ENCODE peak calls at places on chromosomes 2 and 18, in nine cellular contexts. One of them, this sample, is unnamed.

GRCh38 chr2:39837856-39838453 is 58.9 kb upstream of the THUMPD2 start:
- DNase-seq in endodermal cell: peak
- DNase-seq in tibial artery: no peak
- DNase-seq in prostate gland: no peak
- DNase-seq in heart left ventricle: no peak
- DNase-seq in cardiac muscle cell: no peak
- DNase-seq in PC-3: peak
- DNase-seq in HCT116: peak
- DNase-seq in K562: peak
- DNase-seq in this sample: no peak

GRCh38 chr2:113795405-113795920 is 39.0 kb upstream of the SLC35F5 start:
- DNase-seq in PC-3: no peak
- DNase-seq in prostate gland: no peak
- DNase-seq in endodermal cell: no peak
- DNase-seq in tibial artery: no peak
- DNase-seq in heart left ventricle: no peak
- DNase-seq in cardiac muscle cell: no peak
- DNase-seq in HCT116: no peak
- DNase-seq in K562: no peak
- DNase-seq in this sample: no peak

GRCh38 chr2:75540994-75541393 is 19.7 kb downstream of the EVA1A start:
- DNase-seq in K562: no peak
- DNase-seq in heart left ventricle: no peak
- DNase-seq in endodermal cell: no peak
- DNase-seq in cardiac muscle cell: no peak
- DNase-seq in HCT116: no peak
- DNase-seq in tibial artery: no peak
- DNase-seq in prostate gland: no peak
- DNase-seq in PC-3: no peak
- DNase-seq in this sample: no peak

GRCh38 chr2:101981484-101981883 is 10.3 kb upstream of the IL1R2 start:
- DNase-seq in heart left ventricle: no peak
- DNase-seq in PC-3: no peak
- DNase-seq in HCT116: no peak
- DNase-seq in K562: no peak
- DNase-seq in endodermal cell: no peak
- DNase-seq in cardiac muscle cell: no peak
- DNase-seq in tibial artery: no peak
- DNase-seq in prostate gland: no peak
- DNase-seq in this sample: no peak

GRCh38 chr2:99975386-99975785 is 167.0 kb downstream of the AFF3 start:
- DNase-seq in prostate gland: no peak
- DNase-seq in tibial artery: no peak
- DNase-seq in HCT116: no peak
- DNase-seq in cardiac muscle cell: no peak
- DNase-seq in K562: no peak
- DNase-seq in heart left ventricle: no peak
- DNase-seq in endodermal cell: no peak
- DNase-seq in PC-3: peak
- DNase-seq in this sample: no peak

GRCh38 chr2:54629914-54630609 is 93.4 kb upstream of the EML6 start:
- DNase-seq in prostate gland: no peak
- DNase-seq in endodermal cell: no peak
- DNase-seq in tibial artery: peak
- DNase-seq in cardiac muscle cell: no peak
- DNase-seq in HCT116: no peak
- DNase-seq in PC-3: peak
- DNase-seq in heart left ventricle: peak
- DNase-seq in K562: no peak
- DNase-seq in this sample: peak

GRCh38 chr2:240933048-240933965 is 27.2 kb downstream of the CROCC2 start:
- DNase-seq in PC-3: no peak
- DNase-seq in endodermal cell: peak
- DNase-seq in prostate gland: no peak
- DNase-seq in HCT116: no peak
- DNase-seq in heart left ventricle: peak
- DNase-seq in tibial artery: peak
- DNase-seq in cardiac muscle cell: no peak
- DNase-seq in K562: no peak
- DNase-seq in this sample: no peak

GRCh38 chr18:50847192-50847591 is 27.4 kb upstream of the MRO start:
- DNase-seq in tibial artery: no peak
- DNase-seq in PC-3: no peak
- DNase-seq in prostate gland: no peak
- DNase-seq in heart left ventricle: no peak
- DNase-seq in HCT116: no peak
- DNase-seq in endodermal cell: no peak
- DNase-seq in cardiac muscle cell: no peak
- DNase-seq in K562: no peak
- DNase-seq in this sample: no peak

GRCh38 chr2:100254646-100255210 is 67.6 kb downstream of the LONRF2 start:
- DNase-seq in heart left ventricle: no peak
- DNase-seq in cardiac muscle cell: no peak
- DNase-seq in tibial artery: no peak
- DNase-seq in endodermal cell: no peak
- DNase-seq in prostate gland: no peak
- DNase-seq in HCT116: no peak
- DNase-seq in PC-3: no peak
- DNase-seq in K562: no peak
- DNase-seq in this sample: no peak

GRCh38 chr18:25244170-25244569 is 107.8 kb downstream of the ZNF521 start:
- DNase-seq in cardiac muscle cell: no peak
- DNase-seq in K562: no peak
- DNase-seq in PC-3: no peak
- DNase-seq in heart left ventricle: no peak
- DNase-seq in tibial artery: no peak
- DNase-seq in endodermal cell: no peak
- DNase-seq in HCT116: no peak
- DNase-seq in prostate gland: no peak
- DNase-seq in this sample: no peak

GRCh38 chr2:21103274-21103891 is 20.4 kb upstream of the TDRD15 start:
- DNase-seq in PC-3: no peak
- DNase-seq in tibial artery: no peak
- DNase-seq in cardiac muscle cell: no peak
- DNase-seq in HCT116: no peak
- DNase-seq in K562: no peak
- DNase-seq in prostate gland: no peak
- DNase-seq in heart left ventricle: no peak
- DNase-seq in endodermal cell: no peak
- DNase-seq in this sample: no peak

GRCh38 chr2:152097291-152098032 is 1.4 kb downstream of the CACNB4 start:
- DNase-seq in endodermal cell: peak
- DNase-seq in PC-3: peak
- DNase-seq in HCT116: peak
- DNase-seq in prostate gland: peak
- DNase-seq in cardiac muscle cell: peak
- DNase-seq in tibial artery: no peak
- DNase-seq in K562: no peak
- DNase-seq in heart left ventricle: no peak
- DNase-seq in this sample: no peak

GRCh38 chr2:136168605-136169210 is 50.8 kb upstream of the CXCR4 start:
- DNase-seq in heart left ventricle: no peak
- DNase-seq in PC-3: no peak
- DNase-seq in prostate gland: no peak
- DNase-seq in endodermal cell: no peak
- DNase-seq in HCT116: no peak
- DNase-seq in cardiac muscle cell: no peak
- DNase-seq in K562: no peak
- DNase-seq in tibial artery: no peak
- DNase-seq in this sample: no peak

GRCh38 chr2:27407798-27408491 is 1.4 kb downstream of the PPM1G start:
- DNase-seq in tibial artery: no peak
- DNase-seq in cardiac muscle cell: peak
- DNase-seq in heart left ventricle: no peak
- DNase-seq in PC-3: peak
- DNase-seq in HCT116: peak
- DNase-seq in endodermal cell: peak
- DNase-seq in prostate gland: peak
- DNase-seq in K562: peak
- DNase-seq in this sample: no peak

GRCh38 chr2:128237911-128238697 is 80.6 kb downstream of the HS6ST1 start:
- DNase-seq in tibial artery: no peak
- DNase-seq in endodermal cell: peak
- DNase-seq in K562: no peak
- DNase-seq in PC-3: no peak
- DNase-seq in HCT116: no peak
- DNase-seq in heart left ventricle: no peak
- DNase-seq in cardiac muscle cell: no peak
- DNase-seq in prostate gland: no peak
- DNase-seq in this sample: no peak

GRCh38 chr18:50009772-50010171 is 185.2 kb downstream of the MYO5B start:
- DNase-seq in K562: peak
- DNase-seq in PC-3: peak
- DNase-seq in cardiac muscle cell: peak
- DNase-seq in prostate gland: peak
- DNase-seq in endodermal cell: peak
- DNase-seq in tibial artery: no peak
- DNase-seq in HCT116: peak
- DNase-seq in heart left ventricle: no peak
- DNase-seq in this sample: no peak

GRCh38 chr2:149989447-149990063 is 402.0 kb upstream of the MMADHC start:
- DNase-seq in tibial artery: no peak
- DNase-seq in PC-3: peak
- DNase-seq in K562: no peak
- DNase-seq in heart left ventricle: no peak
- DNase-seq in HCT116: no peak
- DNase-seq in endodermal cell: no peak
- DNase-seq in cardiac muscle cell: no peak
- DNase-seq in prostate gland: peak
- DNase-seq in this sample: no peak

GRCh38 chr2:26838121-26838906 is 9.6 kb upstream of the DPYSL5 start:
- DNase-seq in tibial artery: no peak
- DNase-seq in HCT116: no peak
- DNase-seq in PC-3: peak
- DNase-seq in cardiac muscle cell: peak
- DNase-seq in K562: peak
- DNase-seq in endodermal cell: no peak
- DNase-seq in prostate gland: no peak
- DNase-seq in heart left ventricle: no peak
- DNase-seq in this sample: no peak

GRCh38 chr2:237413293-237414055 is 490 bp downstream of the COL6A3 start:
- DNase-seq in cardiac muscle cell: no peak
- DNase-seq in prostate gland: no peak
- DNase-seq in K562: no peak
- DNase-seq in heart left ventricle: no peak
- DNase-seq in endodermal cell: no peak
- DNase-seq in tibial artery: no peak
- DNase-seq in HCT116: no peak
- DNase-seq in PC-3: no peak
- DNase-seq in this sample: no peak

GRCh38 chr18:11072632-11073031 is 76.7 kb downstream of the PIEZO2 start:
- DNase-seq in endodermal cell: no peak
- DNase-seq in tibial artery: no peak
- DNase-seq in prostate gland: no peak
- DNase-seq in heart left ventricle: no peak
- DNase-seq in cardiac muscle cell: no peak
- DNase-seq in HCT116: no peak
- DNase-seq in PC-3: no peak
- DNase-seq in K562: no peak
- DNase-seq in this sample: no peak

GRCh38 chr18:11074879-11075278 is 74.5 kb downstream of the PIEZO2 start:
- DNase-seq in tibial artery: no peak
- DNase-seq in endodermal cell: no peak
- DNase-seq in PC-3: no peak
- DNase-seq in heart left ventricle: no peak
- DNase-seq in cardiac muscle cell: no peak
- DNase-seq in K562: no peak
- DNase-seq in HCT116: no peak
- DNase-seq in prostate gland: no peak
- DNase-seq in this sample: no peak

GRCh38 chr18:11070593-11070992 is 78.8 kb downstream of the PIEZO2 start:
- DNase-seq in PC-3: no peak
- DNase-seq in heart left ventricle: no peak
- DNase-seq in K562: no peak
- DNase-seq in cardiac muscle cell: no peak
- DNase-seq in HCT116: no peak
- DNase-seq in tibial artery: no peak
- DNase-seq in prostate gland: no peak
- DNase-seq in endodermal cell: no peak
- DNase-seq in this sample: no peak

GRCh38 chr18:11066038-11066437 is 83.3 kb downstream of the PIEZO2 start:
- DNase-seq in endodermal cell: peak
- DNase-seq in heart left ventricle: no peak
- DNase-seq in cardiac muscle cell: no peak
- DNase-seq in prostate gland: no peak
- DNase-seq in K562: no peak
- DNase-seq in HCT116: no peak
- DNase-seq in PC-3: no peak
- DNase-seq in tibial artery: no peak
- DNase-seq in this sample: no peak

GRCh38 chr18:11071300-11071699 is 78.1 kb downstream of the PIEZO2 start:
- DNase-seq in endodermal cell: no peak
- DNase-seq in HCT116: no peak
- DNase-seq in tibial artery: no peak
- DNase-seq in prostate gland: no peak
- DNase-seq in PC-3: no peak
- DNase-seq in K562: no peak
- DNase-seq in heart left ventricle: no peak
- DNase-seq in cardiac muscle cell: no peak
- DNase-seq in this sample: no peak
- H3K27ac ChIP-seq in endodermal cell: no peak
- H3K27ac ChIP-seq in HCT116: no peak
- H3K27ac ChIP-seq in tibial artery: no peak
- H3K27ac ChIP-seq in prostate gland: no peak
- H3K27ac ChIP-seq in PC-3: no peak
- H3K27ac ChIP-seq in K562: no peak
- H3K27ac ChIP-seq in heart left ventricle: no peak
- H3K27ac ChIP-seq in cardiac muscle cell: no peak
- H3K27ac ChIP-seq in this sample: no peak

GRCh38 chr2:44974064-44974715 is 32.7 kb downstream of the SIX3 start:
- DNase-seq in K562: peak
- DNase-seq in heart left ventricle: no peak
- DNase-seq in HCT116: peak
- DNase-seq in tibial artery: no peak
- DNase-seq in cardiac muscle cell: peak
- DNase-seq in PC-3: peak
- DNase-seq in endodermal cell: peak
- DNase-seq in prostate gland: no peak
- DNase-seq in this sample: no peak
- TF ChIP-seq CTCF in K562: peak
- TF ChIP-seq CTCF in heart left ventricle: peak
- TF ChIP-seq CTCF in HCT116: peak
- TF ChIP-seq CTCF in tibial artery: no peak
- TF ChIP-seq CTCF in cardiac muscle cell: peak
- TF ChIP-seq CTCF in PC-3: peak
- TF ChIP-seq CTCF in endodermal cell: peak
- TF ChIP-seq CTCF in prostate gland: no peak
- TF ChIP-seq CTCF in this sample: peak

GRCh38 chr2:109318949-109319342 is 189.9 kb downstream of the SH3RF3 start:
- DNase-seq in HCT116: no peak
- DNase-seq in endodermal cell: no peak
- DNase-seq in cardiac muscle cell: no peak
- DNase-seq in tibial artery: no peak
- DNase-seq in K562: no peak
- DNase-seq in heart left ventricle: no peak
- DNase-seq in prostate gland: no peak
- DNase-seq in PC-3: no peak
- DNase-seq in this sample: no peak
- H3K27ac ChIP-seq in HCT116: no peak
- H3K27ac ChIP-seq in endodermal cell: no peak
- H3K27ac ChIP-seq in cardiac muscle cell: no peak
- H3K27ac ChIP-seq in tibial artery: peak
- H3K27ac ChIP-seq in K562: no peak
- H3K27ac ChIP-seq in heart left ventricle: peak
- H3K27ac ChIP-seq in prostate gland: peak
- H3K27ac ChIP-seq in PC-3: no peak
- H3K27ac ChIP-seq in this sample: peak

GRCh38 chr18:7755753-7756475 is 188.8 kb downstream of the PTPRM start:
- DNase-seq in PC-3: no peak
- DNase-seq in endodermal cell: no peak
- DNase-seq in heart left ventricle: no peak
- DNase-seq in K562: no peak
- DNase-seq in HCT116: no peak
- DNase-seq in cardiac muscle cell: no peak
- DNase-seq in prostate gland: no peak
- DNase-seq in tibial artery: no peak
- DNase-seq in this sample: no peak
- TF ChIP-seq CTCF in PC-3: peak
- TF ChIP-seq CTCF in endodermal cell: peak
- TF ChIP-seq CTCF in heart left ventricle: peak
- TF ChIP-seq CTCF in K562: no peak
- TF ChIP-seq CTCF in HCT116: no peak
- TF ChIP-seq CTCF in cardiac muscle cell: peak
- TF ChIP-seq CTCF in prostate gland: no peak
- TF ChIP-seq CTCF in tibial artery: peak
- TF ChIP-seq CTCF in this sample: peak

This sample was measured in psoas muscle.